ENCODE peak calls at places on chromosomes 3 and 15, in four cellular contexts. One of them, this sample, is unnamed. For H3K4me1, the result is how much of the 10 kb centered on the place peaks cover.

GRCh38 chr3:52225452-52226228 is at the start of gene TLR9:
- DNase-seq in body of pancreas: no peak
- DNase-seq in aorta: no peak
- DNase-seq in GM23248: no peak
- DNase-seq in this sample: no peak

GRCh38 chr3:73493543-73494314 is 131.0 kb downstream of the PDZRN3 start:
- DNase-seq in GM23248: peak
- DNase-seq in body of pancreas: no peak
- DNase-seq in aorta: no peak
- DNase-seq in this sample: no peak

GRCh38 chr15:92617197-92618037 is 38.2 kb downstream of the FAM174B start:
- DNase-seq in aorta: no peak
- DNase-seq in GM23248: peak
- DNase-seq in body of pancreas: peak
- DNase-seq in this sample: peak

GRCh38 chr3:190326930-190327329 is 4.7 kb upstream of the CLDN1 start:
- DNase-seq in GM23248: peak
- DNase-seq in aorta: no peak
- DNase-seq in body of pancreas: no peak
- DNase-seq in this sample: no peak

GRCh38 chr3:187318819-187319616 is 27.5 kb upstream of the MASP1 start:
- DNase-seq in GM23248: peak
- DNase-seq in body of pancreas: peak
- DNase-seq in aorta: no peak
- DNase-seq in this sample: peak

GRCh38 chr15:77186518-77187095 is 115.7 kb upstream of the TSPAN3 start:
- DNase-seq in GM23248: peak
- DNase-seq in aorta: no peak
- DNase-seq in body of pancreas: peak
- DNase-seq in this sample: no peak

GRCh38 chr3:197151562-197151961 is 121.9 kb upstream of the MELTF start:
- DNase-seq in aorta: no peak
- DNase-seq in body of pancreas: peak
- DNase-seq in GM23248: peak
- DNase-seq in this sample: peak

GRCh38 chr15:61186905-61187865 is 41.9 kb downstream of the RORA start:
- DNase-seq in body of pancreas: peak
- DNase-seq in GM23248: peak
- DNase-seq in aorta: no peak
- DNase-seq in this sample: peak

GRCh38 chr15:69526696-69527095 is 74.1 kb downstream of the RPLP1 start:
- DNase-seq in aorta: no peak
- DNase-seq in body of pancreas: no peak
- DNase-seq in GM23248: no peak
- DNase-seq in this sample: no peak

GRCh38 chr3:16079519-16079918 is 95.0 kb upstream of the GALNT15 start:
- DNase-seq in GM23248: peak
- DNase-seq in body of pancreas: no peak
- DNase-seq in aorta: no peak
- DNase-seq in this sample: no peak

GRCh38 chr3:128590948-128591347 is 59.7 kb downstream of the RPN1 start:
- DNase-seq in body of pancreas: no peak
- DNase-seq in GM23248: no peak
- DNase-seq in aorta: no peak
- DNase-seq in this sample: no peak

GRCh38 chr3:127590593-127591477 is at the start of gene TPRA1:
- DNase-seq in GM23248: peak
- DNase-seq in body of pancreas: peak
- DNase-seq in aorta: peak
- DNase-seq in this sample: peak

GRCh38 chr15:29687939-29688884 is 134.1 kb downstream of the TJP1 start:
- DNase-seq in aorta: no peak
- DNase-seq in GM23248: no peak
- DNase-seq in body of pancreas: no peak
- DNase-seq in this sample: no peak

GRCh38 chr3:130963444-130963843 is 63.2 kb downstream of the ASTE1 start:
- DNase-seq in GM23248: peak
- DNase-seq in body of pancreas: no peak
- DNase-seq in aorta: no peak
- DNase-seq in this sample: no peak

GRCh38 chr15:42240823-42241222 is 32.2 kb upstream of the GANC start:
- DNase-seq in aorta: no peak
- DNase-seq in GM23248: no peak
- DNase-seq in body of pancreas: no peak
- DNase-seq in this sample: no peak

GRCh38 chr3:22284559-22284958 is 533.5 kb upstream of the ZNF385D start:
- DNase-seq in GM23248: peak
- DNase-seq in body of pancreas: no peak
- DNase-seq in aorta: no peak
- DNase-seq in this sample: no peak

GRCh38 chr3:157098823-157099185 is 61.1 kb downstream of the CCNL1 start:
- DNase-seq in aorta: no peak
- DNase-seq in body of pancreas: no peak
- DNase-seq in GM23248: peak
- DNase-seq in this sample: no peak

GRCh38 chr3:178947738-178948137 is 123.9 kb downstream of the ZMAT3 start:
- DNase-seq in body of pancreas: no peak
- DNase-seq in aorta: no peak
- DNase-seq in GM23248: no peak
- DNase-seq in this sample: no peak

GRCh38 chr3:45426161-45426560 is 37.8 kb downstream of the LARS2 start:
- DNase-seq in GM23248: no peak
- DNase-seq in aorta: no peak
- DNase-seq in body of pancreas: no peak
- DNase-seq in this sample: peak

GRCh38 chr15:57446393-57446792 is 70.1 kb downstream of the CGNL1 start:
- DNase-seq in GM23248: no peak
- DNase-seq in body of pancreas: no peak
- DNase-seq in aorta: no peak
- DNase-seq in this sample: no peak

GRCh38 chr3:124599779-124600693 is 130.2 kb upstream of the UMPS start:
- DNase-seq in aorta: no peak
- DNase-seq in body of pancreas: no peak
- DNase-seq in GM23248: peak
- DNase-seq in this sample: peak

GRCh38 chr15:95944193-95944592 is 386.3 kb upstream of the NR2F2 start:
- DNase-seq in body of pancreas: no peak
- DNase-seq in GM23248: no peak
- DNase-seq in aorta: no peak
- DNase-seq in this sample: no peak

GRCh38 chr15:76577879-76578512 is 241.4 kb downstream of the ISL2 start:
- DNase-seq in aorta: no peak
- DNase-seq in GM23248: no peak
- DNase-seq in body of pancreas: no peak
- DNase-seq in this sample: no peak

GRCh38 chr3:196272826-196273225 is 14.7 kb downstream of the PCYT1A start:
- DNase-seq in GM23248: no peak
- DNase-seq in body of pancreas: no peak
- DNase-seq in aorta: no peak
- DNase-seq in this sample: no peak

GRCh38 chr3:4107430-4107829 is 195.7 kb upstream of the SETMAR start:
- DNase-seq in body of pancreas: no peak
- DNase-seq in GM23248: no peak
- DNase-seq in aorta: no peak
- DNase-seq in this sample: no peak

GRCh38 chr15:73800662-73801345 is 47.7 kb upstream of the INSYN1 start:
- DNase-seq in GM23248: peak
- DNase-seq in aorta: peak
- DNase-seq in body of pancreas: no peak
- DNase-seq in this sample: no peak

GRCh38 chr3:161354554-161354953 is 16.8 kb downstream of the SPTSSB start:
- DNase-seq in body of pancreas: no peak
- DNase-seq in GM23248: peak
- DNase-seq in aorta: no peak
- DNase-seq in this sample: no peak

GRCh38 chr15:77582763-77583162 is 49.9 kb downstream of the LINGO1 start:
- DNase-seq in aorta: no peak
- DNase-seq in body of pancreas: no peak
- DNase-seq in GM23248: no peak
- DNase-seq in this sample: no peak

GRCh38 chr3:173902866-173903265 is 505.3 kb downstream of the NLGN1 start:
- DNase-seq in body of pancreas: no peak
- DNase-seq in aorta: no peak
- DNase-seq in GM23248: peak
- DNase-seq in this sample: no peak

GRCh38 chr3:52089691-52090090 is 33.3 kb upstream of the DUSP7 start:
- DNase-seq in GM23248: no peak
- DNase-seq in aorta: peak
- DNase-seq in body of pancreas: no peak
- DNase-seq in this sample: no peak

GRCh38 chr3:164144824-164145223 is 933.5 kb downstream of the SI start:
- DNase-seq in aorta: no peak
- DNase-seq in body of pancreas: no peak
- DNase-seq in GM23248: no peak
- DNase-seq in this sample: no peak
- H3K27ac ChIP-seq in aorta: no peak
- H3K27ac ChIP-seq in body of pancreas: no peak
- H3K27ac ChIP-seq in GM23248: no peak
- H3K27ac ChIP-seq in this sample: no peak

GRCh38 chr3:136749106-136749505 is 3.1 kb downstream of the STAG1 start:
- DNase-seq in aorta: no peak
- DNase-seq in GM23248: no peak
- DNase-seq in body of pancreas: no peak
- DNase-seq in this sample: no peak

GRCh38 chr3:136752046-136752326 is 192 bp downstream of the STAG1 start:
- DNase-seq in aorta: no peak
- DNase-seq in GM23248: peak
- DNase-seq in body of pancreas: no peak
- DNase-seq in this sample: no peak

GRCh38 chr3:136750922-136751258 is 1.3 kb downstream of the STAG1 start:
- DNase-seq in GM23248: peak
- DNase-seq in aorta: no peak
- DNase-seq in body of pancreas: no peak
- DNase-seq in this sample: no peak

GRCh38 chr3:136751259-136752045 is 726 bp downstream of the STAG1 start:
- DNase-seq in aorta: peak
- DNase-seq in body of pancreas: peak
- DNase-seq in GM23248: peak
- DNase-seq in this sample: peak

DNA sequence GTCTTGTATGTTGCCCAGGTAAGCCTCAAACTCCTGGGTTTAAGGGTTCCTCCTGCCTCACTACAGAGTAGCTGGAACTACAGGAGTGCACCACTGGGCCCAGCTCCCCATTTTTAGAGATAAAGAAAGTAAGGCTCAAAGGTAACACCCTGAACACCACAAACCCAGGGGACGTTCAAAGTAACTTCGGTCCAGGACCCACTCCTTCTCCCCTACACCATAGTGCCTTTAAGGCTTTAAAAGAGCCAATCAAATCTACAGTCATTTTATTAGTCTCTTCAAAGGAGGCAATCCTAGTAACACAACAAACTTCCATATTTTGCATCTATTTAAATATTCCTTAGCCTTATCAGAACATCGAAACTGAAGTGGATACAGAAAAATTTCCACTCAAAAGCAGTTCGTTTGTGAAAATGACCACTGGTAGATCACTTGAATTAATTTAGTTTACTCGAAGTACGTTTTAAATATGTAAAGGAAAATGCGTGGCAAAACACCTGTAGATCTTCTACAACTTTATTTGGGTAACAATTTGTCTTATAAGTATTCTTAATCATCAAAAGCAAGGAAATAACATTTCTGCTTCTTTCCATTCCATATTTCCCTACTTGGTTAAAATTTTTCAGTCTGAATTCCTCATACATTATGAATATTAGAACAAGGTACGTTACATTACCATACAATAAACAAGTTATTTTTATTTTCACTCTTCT is 1.8 kb downstream of the STAG1 start:
- DNase-seq in aorta: no peak
- DNase-seq in body of pancreas: no peak
- DNase-seq in GM23248: peak
- DNase-seq in this sample: no peak
- H3K4me1 ChIP-seq in aorta: under half
- H3K4me1 ChIP-seq in body of pancreas: under half
- H3K4me1 ChIP-seq in GM23248: under half
- H3K4me1 ChIP-seq in this sample: under half

GRCh38 chr3:152382312-152383135 is 113.8 kb downstream of the MBNL1 start:
- DNase-seq in body of pancreas: no peak
- DNase-seq in aorta: no peak
- DNase-seq in GM23248: no peak
- DNase-seq in this sample: no peak
- H3K27ac ChIP-seq in body of pancreas: peak
- H3K27ac ChIP-seq in aorta: peak
- H3K27ac ChIP-seq in GM23248: peak
- H3K27ac ChIP-seq in this sample: no peak

GRCh38 chr15:31307270-31308184 is 19.1 kb upstream of the KLF13 start:
- DNase-seq in body of pancreas: no peak
- DNase-seq in aorta: no peak
- DNase-seq in GM23248: no peak
- DNase-seq in this sample: peak
- H3K4me1 ChIP-seq in body of pancreas: under half
- H3K4me1 ChIP-seq in aorta: under half
- H3K4me1 ChIP-seq in GM23248: under half
- H3K4me1 ChIP-seq in this sample: under half

GRCh38 chr3:40780341-40780800 is 255.6 kb downstream of the ZNF621 start:
- DNase-seq in body of pancreas: peak
- DNase-seq in GM23248: peak
- DNase-seq in aorta: peak
- DNase-seq in this sample: peak
- H3K27ac ChIP-seq in body of pancreas: peak
- H3K27ac ChIP-seq in GM23248: no peak
- H3K27ac ChIP-seq in aorta: peak
- H3K27ac ChIP-seq in this sample: peak

DNA sequence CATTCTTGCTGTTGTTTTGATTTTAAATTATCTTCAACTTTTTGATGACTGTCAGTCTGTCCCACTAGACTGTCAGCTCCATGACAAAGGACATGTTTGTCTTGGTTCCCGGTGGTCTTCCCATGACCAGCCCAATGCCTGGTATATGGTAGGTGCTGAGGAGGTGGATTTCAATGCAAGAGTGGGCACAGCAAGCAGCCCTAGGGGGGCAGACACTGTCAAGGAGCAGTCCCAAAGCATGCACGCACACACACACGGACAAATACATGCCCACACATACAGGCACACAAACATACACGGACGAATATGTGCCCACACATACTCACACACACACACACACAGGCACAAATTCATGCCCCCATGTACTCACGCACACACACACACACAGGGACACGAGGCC is 12.0 kb downstream of the KLF15 start:
- DNase-seq in GM23248: no peak
- DNase-seq in aorta: no peak
- DNase-seq in body of pancreas: no peak
- DNase-seq in this sample: no peak
- H3K4me1 ChIP-seq in GM23248: under half
- H3K4me1 ChIP-seq in aorta: under half
- H3K4me1 ChIP-seq in body of pancreas: half or more
- H3K4me1 ChIP-seq in this sample: under half

GRCh38 chr3:177181418-177181817 is 15.9 kb downstream of the TBL1XR1 start:
- DNase-seq in aorta: no peak
- DNase-seq in body of pancreas: no peak
- DNase-seq in GM23248: no peak
- DNase-seq in this sample: no peak
- H3K27ac ChIP-seq in aorta: no peak
- H3K27ac ChIP-seq in body of pancreas: no peak
- H3K27ac ChIP-seq in GM23248: no peak
- H3K27ac ChIP-seq in this sample: no peak

GRCh38 chr15:100714034-100714748 is 111.8 kb downstream of the ASB7 start:
- DNase-seq in GM23248: no peak
- DNase-seq in aorta: peak
- DNase-seq in body of pancreas: no peak
- DNase-seq in this sample: no peak
- H3K4me1 ChIP-seq in GM23248: under half
- H3K4me1 ChIP-seq in aorta: under half
- H3K4me1 ChIP-seq in body of pancreas: half or more
- H3K4me1 ChIP-seq in this sample: under half